ENCODE peak calls at places on chromosomes 7 and 10, in nine cellular contexts. One of them, this sample, is unnamed.

GRCh38 chr10:48400129-48400849 is 93.8 kb downstream of the MAPK8 start:
- DNase-seq in glutamatergic neuron: no peak
- DNase-seq in esophagus squamous epithelium: no peak
- DNase-seq in choroid plexus epithelial cell: peak
- DNase-seq in cardiac fibroblast: peak
- DNase-seq in NB4: no peak
- DNase-seq in heart left ventricle: no peak
- DNase-seq in Calu3: no peak
- DNase-seq in HFF-Myc: no peak
- DNase-seq in this sample: no peak

GRCh38 chr7:124688991-124689390 is 76.6 kb downstream of the GPR37 start:
- DNase-seq in heart left ventricle: no peak
- DNase-seq in esophagus squamous epithelium: no peak
- DNase-seq in NB4: no peak
- DNase-seq in HFF-Myc: no peak
- DNase-seq in glutamatergic neuron: no peak
- DNase-seq in choroid plexus epithelial cell: peak
- DNase-seq in cardiac fibroblast: peak
- DNase-seq in Calu3: no peak
- DNase-seq in this sample: no peak

GRCh38 chr7:1055084-1055450 is 10.7 kb downstream of the GPR146 start:
- DNase-seq in HFF-Myc: no peak
- DNase-seq in NB4: peak
- DNase-seq in heart left ventricle: peak
- DNase-seq in choroid plexus epithelial cell: peak
- DNase-seq in esophagus squamous epithelium: no peak
- DNase-seq in cardiac fibroblast: no peak
- DNase-seq in glutamatergic neuron: no peak
- DNase-seq in Calu3: no peak
- DNase-seq in this sample: no peak

GRCh38 chr7:21076579-21076978 is 289.9 kb upstream of the SP8 start:
- DNase-seq in NB4: no peak
- DNase-seq in HFF-Myc: no peak
- DNase-seq in choroid plexus epithelial cell: no peak
- DNase-seq in cardiac fibroblast: no peak
- DNase-seq in glutamatergic neuron: no peak
- DNase-seq in esophagus squamous epithelium: no peak
- DNase-seq in heart left ventricle: no peak
- DNase-seq in Calu3: peak
- DNase-seq in this sample: no peak

GRCh38 chr7:94655884-94656657 is at the start of gene SGCE:
- DNase-seq in esophagus squamous epithelium: peak
- DNase-seq in HFF-Myc: no peak
- DNase-seq in NB4: peak
- DNase-seq in cardiac fibroblast: peak
- DNase-seq in heart left ventricle: peak
- DNase-seq in choroid plexus epithelial cell: peak
- DNase-seq in glutamatergic neuron: peak
- DNase-seq in Calu3: peak
- DNase-seq in this sample: peak

GRCh38 chr7:79653136-79653631 is 199.7 kb upstream of the MAGI2 start:
- DNase-seq in glutamatergic neuron: no peak
- DNase-seq in Calu3: no peak
- DNase-seq in esophagus squamous epithelium: no peak
- DNase-seq in choroid plexus epithelial cell: no peak
- DNase-seq in cardiac fibroblast: no peak
- DNase-seq in heart left ventricle: no peak
- DNase-seq in HFF-Myc: no peak
- DNase-seq in NB4: no peak
- DNase-seq in this sample: no peak

GRCh38 chr7:65892169-65892568 is 19.3 kb downstream of the VKORC1L1 start:
- DNase-seq in cardiac fibroblast: no peak
- DNase-seq in Calu3: no peak
- DNase-seq in heart left ventricle: no peak
- DNase-seq in NB4: no peak
- DNase-seq in HFF-Myc: no peak
- DNase-seq in choroid plexus epithelial cell: no peak
- DNase-seq in esophagus squamous epithelium: no peak
- DNase-seq in glutamatergic neuron: no peak
- DNase-seq in this sample: no peak

GRCh38 chr10:28444031-28444430 is 88.9 kb upstream of the WAC start:
- DNase-seq in esophagus squamous epithelium: no peak
- DNase-seq in choroid plexus epithelial cell: no peak
- DNase-seq in heart left ventricle: no peak
- DNase-seq in HFF-Myc: no peak
- DNase-seq in cardiac fibroblast: no peak
- DNase-seq in NB4: no peak
- DNase-seq in glutamatergic neuron: no peak
- DNase-seq in Calu3: no peak
- DNase-seq in this sample: no peak

GRCh38 chr7:104758504-104758903 is 255.5 kb upstream of the KMT2E start:
- DNase-seq in esophagus squamous epithelium: no peak
- DNase-seq in HFF-Myc: no peak
- DNase-seq in heart left ventricle: no peak
- DNase-seq in glutamatergic neuron: no peak
- DNase-seq in NB4: no peak
- DNase-seq in cardiac fibroblast: peak
- DNase-seq in choroid plexus epithelial cell: no peak
- DNase-seq in Calu3: no peak
- DNase-seq in this sample: no peak

DNA sequence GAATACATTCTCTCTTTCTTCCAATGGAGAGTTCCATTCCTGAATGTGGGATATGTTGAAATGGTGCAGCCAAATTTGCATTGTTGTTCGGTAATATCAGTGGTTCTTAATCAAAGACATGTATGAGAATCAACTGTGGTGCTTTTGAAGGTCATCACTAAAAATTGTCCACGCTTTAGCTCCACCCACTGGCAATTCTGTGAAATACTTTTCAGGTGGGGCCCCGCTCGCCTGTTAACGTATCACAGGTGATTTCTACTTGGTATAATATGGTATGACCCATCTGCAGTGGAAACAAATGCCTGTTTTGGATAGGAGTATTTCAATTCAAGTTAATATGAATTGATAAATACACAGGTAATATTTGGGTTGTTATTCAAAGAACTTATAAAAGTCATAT is 178.4 kb downstream of the NSUN6 start:
- DNase-seq in Calu3: no peak
- DNase-seq in NB4: peak
- DNase-seq in heart left ventricle: no peak
- DNase-seq in glutamatergic neuron: no peak
- DNase-seq in cardiac fibroblast: peak
- DNase-seq in HFF-Myc: no peak
- DNase-seq in choroid plexus epithelial cell: no peak
- DNase-seq in esophagus squamous epithelium: no peak
- DNase-seq in this sample: no peak
- TF ChIP-seq CTCF in Calu3: no peak
- TF ChIP-seq CTCF in NB4: peak
- TF ChIP-seq CTCF in heart left ventricle: peak
- TF ChIP-seq CTCF in glutamatergic neuron: no peak
- TF ChIP-seq CTCF in cardiac fibroblast: no peak
- TF ChIP-seq CTCF in HFF-Myc: no peak
- TF ChIP-seq CTCF in choroid plexus epithelial cell: peak
- TF ChIP-seq CTCF in esophagus squamous epithelium: no peak
- TF ChIP-seq CTCF in this sample: no peak

GRCh38 chr7:33459340-33459751 is 330.0 kb downstream of the BBS9 start:
- DNase-seq in NB4: peak
- DNase-seq in glutamatergic neuron: no peak
- DNase-seq in heart left ventricle: no peak
- DNase-seq in choroid plexus epithelial cell: peak
- DNase-seq in cardiac fibroblast: peak
- DNase-seq in Calu3: peak
- DNase-seq in esophagus squamous epithelium: no peak
- DNase-seq in HFF-Myc: peak
- DNase-seq in this sample: no peak
- TF ChIP-seq CTCF in NB4: peak
- TF ChIP-seq CTCF in glutamatergic neuron: peak
- TF ChIP-seq CTCF in heart left ventricle: peak
- TF ChIP-seq CTCF in choroid plexus epithelial cell: peak
- TF ChIP-seq CTCF in cardiac fibroblast: peak
- TF ChIP-seq CTCF in Calu3: peak
- TF ChIP-seq CTCF in esophagus squamous epithelium: no peak
- TF ChIP-seq CTCF in HFF-Myc: peak
- TF ChIP-seq CTCF in this sample: no peak

GRCh38 chr7:135274495-135275268 is 41.0 kb downstream of the STRA8 start:
- DNase-seq in NB4: peak
- DNase-seq in cardiac fibroblast: peak
- DNase-seq in HFF-Myc: peak
- DNase-seq in esophagus squamous epithelium: no peak
- DNase-seq in heart left ventricle: peak
- DNase-seq in Calu3: peak
- DNase-seq in choroid plexus epithelial cell: peak
- DNase-seq in glutamatergic neuron: peak
- DNase-seq in this sample: peak
- TF ChIP-seq CTCF in NB4: peak
- TF ChIP-seq CTCF in cardiac fibroblast: peak
- TF ChIP-seq CTCF in HFF-Myc: peak
- TF ChIP-seq CTCF in esophagus squamous epithelium: peak
- TF ChIP-seq CTCF in heart left ventricle: peak
- TF ChIP-seq CTCF in Calu3: peak
- TF ChIP-seq CTCF in choroid plexus epithelial cell: peak
- TF ChIP-seq CTCF in glutamatergic neuron: peak
- TF ChIP-seq CTCF in this sample: peak

DNA sequence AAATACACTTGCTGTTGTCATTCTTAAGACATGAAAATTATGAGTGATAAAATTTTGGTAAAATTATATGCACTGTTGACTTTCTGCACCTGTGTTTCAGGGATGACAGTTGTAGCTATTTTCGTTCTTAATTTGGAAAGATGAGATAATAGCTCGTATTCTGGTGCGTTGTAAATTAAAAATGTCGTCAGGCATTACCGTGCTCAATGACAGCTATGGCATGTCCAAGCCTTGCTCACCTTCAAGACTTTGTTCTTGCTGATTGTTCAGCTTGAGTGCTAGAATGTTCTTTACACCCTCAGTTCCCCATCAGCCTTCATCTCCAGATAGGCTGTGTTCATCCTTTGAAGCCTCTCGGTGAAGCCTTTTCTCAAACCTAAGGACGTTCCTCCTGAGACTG is 21.5 kb downstream of the TRRAP start:
- DNase-seq in NB4: no peak
- DNase-seq in cardiac fibroblast: no peak
- DNase-seq in choroid plexus epithelial cell: no peak
- DNase-seq in HFF-Myc: no peak
- DNase-seq in Calu3: no peak
- DNase-seq in glutamatergic neuron: no peak
- DNase-seq in heart left ventricle: no peak
- DNase-seq in esophagus squamous epithelium: no peak
- DNase-seq in this sample: no peak
- TF ChIP-seq CTCF in NB4: no peak
- TF ChIP-seq CTCF in cardiac fibroblast: no peak
- TF ChIP-seq CTCF in choroid plexus epithelial cell: no peak
- TF ChIP-seq CTCF in HFF-Myc: no peak
- TF ChIP-seq CTCF in Calu3: no peak
- TF ChIP-seq CTCF in glutamatergic neuron: no peak
- TF ChIP-seq CTCF in heart left ventricle: no peak
- TF ChIP-seq CTCF in esophagus squamous epithelium: no peak
- TF ChIP-seq CTCF in this sample: no peak

DNA sequence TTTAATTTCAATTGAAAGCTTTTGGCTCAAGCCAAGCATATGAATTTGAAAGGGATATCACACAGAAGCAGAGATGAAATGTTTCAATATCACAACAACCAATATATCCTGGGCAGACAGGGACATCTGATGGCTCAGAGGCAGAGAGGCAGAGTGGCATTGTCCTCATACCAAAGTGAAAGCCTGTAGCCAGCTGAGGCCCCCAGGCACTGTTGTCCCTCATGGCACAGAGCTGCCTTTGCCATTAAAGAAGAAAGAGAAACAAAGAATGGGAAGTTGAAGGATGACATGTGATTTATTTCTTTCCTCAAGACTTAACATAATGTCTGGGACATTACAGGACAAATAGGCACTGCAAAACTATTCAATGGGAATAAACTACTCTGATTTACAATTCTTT is 504.2 kb upstream of the PCDH15 start:
- DNase-seq in NB4: no peak
- DNase-seq in glutamatergic neuron: no peak
- DNase-seq in HFF-Myc: no peak
- DNase-seq in choroid plexus epithelial cell: no peak
- DNase-seq in esophagus squamous epithelium: no peak
- DNase-seq in Calu3: no peak
- DNase-seq in heart left ventricle: no peak
- DNase-seq in cardiac fibroblast: no peak
- DNase-seq in this sample: no peak
- TF ChIP-seq CTCF in NB4: no peak
- TF ChIP-seq CTCF in glutamatergic neuron: no peak
- TF ChIP-seq CTCF in HFF-Myc: no peak
- TF ChIP-seq CTCF in choroid plexus epithelial cell: no peak
- TF ChIP-seq CTCF in esophagus squamous epithelium: no peak
- TF ChIP-seq CTCF in Calu3: no peak
- TF ChIP-seq CTCF in heart left ventricle: no peak
- TF ChIP-seq CTCF in cardiac fibroblast: no peak
- TF ChIP-seq CTCF in this sample: no peak

GRCh38 chr7:112079671-112080070 is 126.5 kb downstream of the DOCK4 start:
- DNase-seq in heart left ventricle: no peak
- DNase-seq in esophagus squamous epithelium: no peak
- DNase-seq in choroid plexus epithelial cell: peak
- DNase-seq in NB4: no peak
- DNase-seq in cardiac fibroblast: peak
- DNase-seq in glutamatergic neuron: no peak
- DNase-seq in Calu3: no peak
- DNase-seq in HFF-Myc: no peak
- DNase-seq in this sample: no peak
- TF ChIP-seq CTCF in heart left ventricle: no peak
- TF ChIP-seq CTCF in esophagus squamous epithelium: no peak
- TF ChIP-seq CTCF in choroid plexus epithelial cell: peak
- TF ChIP-seq CTCF in NB4: peak
- TF ChIP-seq CTCF in cardiac fibroblast: peak
- TF ChIP-seq CTCF in glutamatergic neuron: no peak
- TF ChIP-seq CTCF in Calu3: no peak
- TF ChIP-seq CTCF in HFF-Myc: no peak
- TF ChIP-seq CTCF in this sample: no peak

GRCh38 chr7:6178273-6179029 is 94.0 kb downstream of the CYTH3 start:
- DNase-seq in NB4: no peak
- DNase-seq in Calu3: no peak
- DNase-seq in esophagus squamous epithelium: no peak
- DNase-seq in heart left ventricle: no peak
- DNase-seq in cardiac fibroblast: no peak
- DNase-seq in choroid plexus epithelial cell: no peak
- DNase-seq in HFF-Myc: no peak
- DNase-seq in glutamatergic neuron: no peak
- DNase-seq in this sample: peak
- TF ChIP-seq CTCF in NB4: no peak
- TF ChIP-seq CTCF in Calu3: no peak
- TF ChIP-seq CTCF in esophagus squamous epithelium: no peak
- TF ChIP-seq CTCF in heart left ventricle: no peak
- TF ChIP-seq CTCF in cardiac fibroblast: no peak
- TF ChIP-seq CTCF in choroid plexus epithelial cell: no peak
- TF ChIP-seq CTCF in HFF-Myc: no peak
- TF ChIP-seq CTCF in glutamatergic neuron: no peak
- TF ChIP-seq CTCF in this sample: no peak